ENCODE peak calls at places on chromosomes 4 and X, in five cellular contexts. N, E, X, L and Z are unnamed samples.

GRCh38 chr4:173860079-173860478 is 330.1 kb upstream of the HAND2 start:
- DNase-seq in E (no peak), X (no peak), N (no peak), L (no peak), Z (no peak)

GRCh38 chr4:8586671-8587468 is 5.7 kb upstream of the CPZ start:
- DNase-seq in L (no peak), N (no peak), E (peak; percentile 24), X (no peak), Z (no peak)

GRCh38 chr4:184845367-184846011 is 19.7 kb upstream of the ACSL1 start:
- DNase-seq in N (no peak), E (peak; percentile 41), X (no peak), L (no peak), Z (no peak)

GRCh38 chr4:94834496-94834895 is 76.7 kb downstream of the BMPR1B start:
- DNase-seq in X (no peak), E (no peak), L (no peak), N (no peak), Z (no peak)

GRCh38 chr4:38314663-38315062 is 349.3 kb upstream of the KLF3 start:
- DNase-seq in X (peak; percentile 4), E (peak; percentile 78), N (no peak), L (no peak), Z (no peak)

GRCh38 chr4:30429813-30430466 is 290.2 kb upstream of the PCDH7 start:
- DNase-seq in L (no peak), E (no peak), X (no peak), N (no peak), Z (no peak)

GRCh38 chr4:5010984-5011383 is 8.3 kb downstream of the CYTL1 start:
- DNase-seq in X (no peak), L (no peak), E (no peak), N (no peak), Z (no peak)

GRCh38 chrX:70466968-70467367 is 22.3 kb downstream of the DLG3 start:
- DNase-seq in N (no peak), E (no peak), L (no peak), X (no peak), Z (no peak)